ENCODE peak calls at places on chromosomes 12 and 14, in nine cellular contexts. A is heart left ventricle, T is dorsolateral prefrontal cortex, Y is bronchial epithelial cell, I is Caco-2, M is kidney, O is small intestine, P is body of pancreas, Q is fibroblast of villous mesenchyme. K is an unnamed sample.

GRCh38 chr14:68233385-68233784 is 413.8 kb downstream of the RAD51B start:
- DNase-seq in A (no peak), T (no peak), Y (no peak), I (no peak), M (no peak), O (no peak), P (no peak), Q (no peak), K (no peak)

GRCh38 chr14:36950812-36951211 is 221.6 kb downstream of the SLC25A21 start:
- DNase-seq in A (no peak), T (no peak), Y (no peak), I (no peak), M (no peak), O (no peak), P (no peak), Q (no peak), K (no peak)

GRCh38 chr12:93751864-93752610 is 74.9 kb downstream of the CRADD start:
- DNase-seq in A (no peak), T (no peak), Y (peak), I (no peak), M (no peak), O (no peak), P (no peak), Q (peak), K (peak)

GRCh38 chr12:55818140-55818728 is 393 bp downstream of the ORMDL2 start:
- DNase-seq in A (no peak), T (no peak), Y (no peak), I (no peak), M (no peak), O (no peak), P (no peak), Q (no peak), K (no peak)

GRCh38 chr14:58693048-58693447 is 55.3 kb downstream of the DACT1 start:
- DNase-seq in A (no peak), T (no peak), Y (no peak), I (no peak), M (no peak), O (no peak), P (no peak), Q (no peak), K (no peak)

GRCh38 chr14:22558221-22558913 is 30.7 kb downstream of the DAD1 start:
- DNase-seq in A (no peak), T (no peak), Y (no peak), I (no peak), M (no peak), O (no peak), P (no peak), Q (no peak), K (no peak)

GRCh38 chr14:104976198-104977007 is 1.8 kb downstream of the AHNAK2 start:
- DNase-seq in A (peak), T (peak), Y (peak), I (peak), M (peak), O (peak), P (peak), Q (peak), K (no peak)

GRCh38 chr14:68783408-68784297 is 9.2 kb downstream of the ZFP36L1 start:
- DNase-seq in A (peak), T (no peak), Y (no peak), I (peak), M (no peak), O (peak), P (peak), Q (no peak), K (no peak)

GRCh38 chr12:121494093-121494787 is 86.6 kb downstream of the KDM2B start:
- DNase-seq in A (no peak), T (peak), Y (peak), I (no peak), M (no peak), O (peak), P (peak), Q (peak), K (no peak)

GRCh38 chr12:109461049-109461845 is 15.9 kb downstream of the KCTD10 start:
- DNase-seq in A (peak), T (no peak), Y (no peak), I (peak), M (peak), O (peak), P (peak), Q (peak), K (no peak)

GRCh38 chr14:61338457-61338856 is 17.1 kb downstream of the PRKCH start:
- DNase-seq in A (no peak), T (no peak), Y (no peak), I (no peak), M (no peak), O (no peak), P (no peak), Q (no peak), K (no peak)

GRCh38 chr14:23381017-23381375 is 4.2 kb downstream of the CMTM5 start:
- DNase-seq in A (no peak), T (no peak), Y (no peak), I (no peak), M (peak), O (no peak), P (no peak), Q (no peak), K (no peak)

GRCh38 chr12:22518067-22518719 is 26.1 kb downstream of the C2CD5 start:
- DNase-seq in A (peak), T (no peak), Y (peak), I (no peak), M (no peak), O (peak), P (peak), Q (no peak), K (peak)

GRCh38 chr14:58904771-58905170 is 267.0 kb downstream of the DACT1 start:
- DNase-seq in A (no peak), T (no peak), Y (no peak), I (no peak), M (no peak), O (no peak), P (no peak), Q (no peak), K (no peak)

GRCh38 chr14:103847954-103848719 is 762 bp upstream of the PPP1R13B start:
- DNase-seq in A (peak), T (no peak), Y (no peak), I (no peak), M (peak), O (no peak), P (peak), Q (peak), K (no peak)

GRCh38 chr14:42806909-42807315 is 1200.2 kb downstream of the LRFN5 start:
- DNase-seq in A (no peak), T (no peak), Y (no peak), I (no peak), M (no peak), O (no peak), P (no peak), Q (peak), K (peak)

GRCh38 chr12:6639151-6639773 is 3.5 kb upstream of the LPAR5 start:
- DNase-seq in A (no peak), T (no peak), Y (no peak), I (no peak), M (no peak), O (no peak), P (no peak), Q (no peak), K (no peak)

GRCh38 chr12:26123482-26123980 is 1.3 kb downstream of the BHLHE41 start:
- DNase-seq in A (no peak), T (no peak), Y (no peak), I (no peak), M (no peak), O (no peak), P (no peak), Q (peak), K (no peak)

GRCh38 chr12:26121323-26121740 is 3.5 kb downstream of the BHLHE41 start:
- DNase-seq in A (no peak), T (no peak), Y (no peak), I (no peak), M (no peak), O (no peak), P (no peak), Q (no peak), K (no peak)

GRCh38 chr12:26120561-26121274 is 4.1 kb downstream of the BHLHE41 start:
- DNase-seq in A (no peak), T (no peak), Y (no peak), I (no peak), M (no peak), O (no peak), P (no peak), Q (no peak), K (no peak)

GRCh38 chr12:26122681-26123481 is 2.0 kb downstream of the BHLHE41 start:
- DNase-seq in A (peak), T (peak), Y (peak), I (no peak), M (peak), O (peak), P (peak), Q (peak), K (peak)

GRCh38 chr12:26121841-26122680 is 2.8 kb downstream of the BHLHE41 start:
- DNase-seq in A (peak), T (no peak), Y (no peak), I (no peak), M (peak), O (no peak), P (peak), Q (no peak), K (no peak)
- H3K4me3 ChIP-seq in A (peak), T (peak), Y (peak), I (peak), M (peak), O (peak), P (peak), Q (peak), K (peak)

GRCh38 chr12:66724616-66725015 is 45.7 kb upstream of the GRIP1 start:
- DNase-seq in A (no peak), T (no peak), Y (no peak), I (no peak), M (no peak), O (no peak), P (no peak), Q (no peak), K (no peak)
- H3K4me3 ChIP-seq in A (no peak), T (no peak), Y (no peak), I (no peak), M (no peak), O (no peak), P (no peak), Q (no peak), K (no peak)

DNA sequence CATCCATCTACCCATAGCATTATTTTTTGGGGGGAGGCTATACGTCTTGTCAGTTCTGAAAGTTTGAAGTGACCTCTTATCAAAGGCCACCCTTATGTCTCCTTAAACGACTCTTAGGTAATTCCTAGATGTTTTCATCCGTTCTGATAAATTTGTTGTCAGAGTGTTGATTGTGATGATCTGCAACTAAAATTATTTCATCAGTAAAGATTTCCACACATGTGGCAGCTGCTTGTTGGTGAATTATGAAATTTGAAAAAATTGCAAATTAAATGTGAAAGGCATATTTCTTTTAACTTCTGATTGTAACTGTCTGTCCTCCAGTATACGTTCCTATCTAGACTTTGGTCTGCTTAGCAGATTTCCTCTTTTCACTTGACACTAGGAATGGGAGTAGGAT is 1.4 kb downstream of the ADIPOR2 start:
- DNase-seq in A (no peak), T (no peak), Y (no peak), I (no peak), M (no peak), O (peak), P (no peak), Q (no peak), K (no peak)
- H3K4me3 ChIP-seq in A (peak), T (peak), Y (peak), I (peak), M (peak), O (no peak), P (no peak), Q (peak), K (peak)

GRCh38 chr12:124544983-124545382 is 22.4 kb downstream of the NCOR2 start:
- DNase-seq in A (no peak), T (no peak), Y (no peak), I (no peak), M (peak), O (no peak), P (no peak), Q (no peak), K (no peak)
- H3K4me3 ChIP-seq in A (no peak), T (no peak), Y (no peak), I (no peak), M (no peak), O (no peak), P (no peak), Q (no peak), K (no peak)